ENCODE peak calls at places on chromosomes 7 and 10, in five cellular contexts. F is NCI-H748 treated with DMSO at 0.1 percent for 48 hours, R is left kidney, E is T1000, M is astrocyte of the spinal cord. H is an unnamed sample.

GRCh38 chr10:121490906-121491519 is 107.2 kb downstream of the FGFR2 start:
- DNase-seq in F (no peak), R (no peak), E (no peak), M (no peak), H (no peak)

GRCh38 chr10:106111241-106111640 is 1053.3 kb downstream of the SORCS1 start:
- DNase-seq in F (no peak), R (peak), E (no peak), M (no peak), H (no peak)

GRCh38 chr7:155700847-155701246 is 56.4 kb downstream of the RBM33 start:
- DNase-seq in F (no peak), R (no peak), E (no peak), M (no peak), H (no peak)

GRCh38 chr10:68096913-68097509 is 12.3 kb upstream of the MYPN start:
- DNase-seq in F (no peak), R (peak), E (peak), M (peak), H (no peak)

GRCh38 chr10:48670978-48671913 is 13.4 kb upstream of the WDFY4 start:
- DNase-seq in F (no peak), R (peak), E (no peak), M (no peak), H (no peak)

GRCh38 chr7:151272410-151272809 is 23.9 kb upstream of the SMARCD3 start:
- DNase-seq in F (no peak), R (no peak), E (no peak), M (no peak), H (no peak)

GRCh38 chr10:88989824-88990527 is 622 bp upstream of the FAS start:
- DNase-seq in F (no peak), R (peak), E (no peak), M (peak), H (no peak)

GRCh38 chr10:70617798-70618568 is 15.4 kb upstream of the PRF1 start:
- DNase-seq in F (no peak), R (no peak), E (no peak), M (peak), H (no peak)

GRCh38 chr7:158317238-158318205 is 270.1 kb downstream of the PTPRN2 start:
- DNase-seq in F (peak), R (peak), E (no peak), M (no peak), H (no peak)

H was measured in coronary artery.